ENCODE peak calls at places on chromosomes 5 and 9, in six cellular contexts. O, N, G, T, R and K are unnamed samples.

GRCh38 chr5:134088994-134089560 is 25.4 kb upstream of the TCF7 start:
- DNase-seq in T (no peak), N (no peak), G (no peak), O (no peak), R (no peak), K (no peak)

GRCh38 chr9:131500377-131500776 is 2.3 kb upstream of the POMT1 start:
- DNase-seq in R (no peak), T (peak), G (no peak), O (no peak), N (no peak), K (no peak)

GRCh38 chr5:132651838-132652476 is 6.0 kb upstream of the IL13 start:
- DNase-seq in R (no peak), O (no peak), N (no peak), G (no peak), T (no peak), K (no peak)

GRCh38 chr9:94826644-94827410 is 100.3 kb downstream of the AOPEP start:
- DNase-seq in G (no peak), T (no peak), N (no peak), O (no peak), R (no peak), K (no peak)

GRCh38 chr5:173155912-173156311 is 11.6 kb downstream of the BNIP1 start:
- DNase-seq in O (no peak), R (no peak), G (no peak), T (no peak), N (no peak), K (no peak)

GRCh38 chr5:65721050-65721774 is 697 bp downstream of the SGTB start:
- DNase-seq in O (peak), G (no peak), N (peak), R (peak), T (peak), K (peak)

GRCh38 chr9:74458832-74459231 is 38.3 kb upstream of the RORB start:
- DNase-seq in N (no peak), G (no peak), T (no peak), R (no peak), O (no peak), K (no peak)

GRCh38 chr5:118327389-118327788 is 661.0 kb downstream of the DTWD2 start:
- DNase-seq in O (no peak), G (no peak), N (no peak), R (no peak), T (no peak), K (no peak)

GRCh38 chr9:113748135-113748534 is 128.0 kb upstream of the ZNF618 start:
- DNase-seq in R (no peak), G (no peak), N (no peak), O (no peak), T (no peak), K (no peak)

GRCh38 chr5:59124983-59125960 is 542.4 kb downstream of the RAB3C start:
- DNase-seq in O (peak), G (no peak), R (peak), T (no peak), N (peak), K (no peak)

GRCh38 chr9:113363336-113363735 is 13.4 kb downstream of the HDHD3 start:
- DNase-seq in R (no peak), O (no peak), T (no peak), G (no peak), N (no peak), K (no peak)

GRCh38 chr5:180281706-180282105 is 10.2 kb downstream of the MAPK9 start:
- DNase-seq in N (no peak), O (no peak), G (no peak), T (no peak), R (no peak), K (no peak)

GRCh38 chr5:69217154-69217731 is 17.4 kb upstream of the CDK7 start:
- DNase-seq in G (no peak), O (no peak), T (peak), N (no peak), R (no peak), K (no peak)

GRCh38 chr5:32805966-32806626 is 95.0 kb downstream of the NPR3 start:
- DNase-seq in O (no peak), R (peak), T (no peak), N (peak), G (peak), K (peak)

GRCh38 chr9:116269250-116269649 is 115.7 kb downstream of the PAPPA start:
- DNase-seq in N (peak), T (no peak), G (no peak), O (no peak), R (no peak), K (no peak)

GRCh38 chr5:179120951-179121666 is 60.9 kb downstream of the ZNF354C start:
- DNase-seq in N (no peak), R (no peak), G (no peak), T (no peak), O (no peak), K (no peak)

GRCh38 chr9:128411373-128412119 is 9.1 kb upstream of the CERCAM start:
- DNase-seq in R (no peak), T (no peak), O (no peak), G (no peak), N (no peak), K (no peak)

GRCh38 chr5:116492776-116493175 is 81.8 kb downstream of the SEMA6A start:
- DNase-seq in N (no peak), G (no peak), R (no peak), T (no peak), O (no peak), K (no peak)

GRCh38 chr5:179427032-179427675 is 81.9 kb upstream of the ADAMTS2 start:
- DNase-seq in O (no peak), G (no peak), N (no peak), T (no peak), R (no peak), K (no peak)

GRCh38 chr5:124596595-124597388 is 149.6 kb downstream of the ZNF608 start:
- DNase-seq in R (peak), G (peak), N (peak), O (peak), T (no peak), K (peak)

GRCh38 chr5:63401434-63402046 is 560.7 kb downstream of the HTR1A start:
- DNase-seq in T (no peak), R (peak), G (peak), O (peak), N (peak), K (peak)

GRCh38 chr5:77958642-77959315 is 182.6 kb upstream of the TBCA start:
- DNase-seq in R (no peak), N (no peak), O (no peak), T (no peak), G (no peak), K (no peak)